ENCODE peak calls at places on chromosomes 16 and 17, in seven cellular contexts. N is LoVo; D is stimulated activated CD4-positive, alpha-beta T cell treated with anti-CD3 and anti-CD28 coated beads, Interleukin-15, amount 100 ng/mL, for 24 hours; U is lower leg skin; F is heart left ventricle; C is cardiac septum; B is T-helper 2 cell. A is an unnamed sample.
A peak's percentile ranks its signal among the peaks of the same experiment; 100 is the strongest.

GRCh38 chr16:82660078-82660645 is 33.4 kb downstream of the CDH13 start:
- DNase-seq in F (no peak), B (peak; percentile 17), N (no peak), C (no peak), U (no peak), D (peak; percentile 55), A (no peak)

GRCh38 chr16:77974883-77975282 is 47.5 kb upstream of the CLEC3A start:
- DNase-seq in D (no peak), C (no peak), U (no peak), F (no peak), B (no peak), N (no peak), A (no peak)

GRCh38 chr17:60863892-60864673 is 186.4 kb downstream of the BCAS3 start:
- DNase-seq in U (no peak), B (no peak), C (no peak), N (no peak), D (no peak), F (no peak), A (no peak)

GRCh38 chr17:34117332-34117731 is 137.8 kb upstream of the CCL2 start:
- DNase-seq in F (no peak), D (no peak), B (no peak), U (peak; percentile 45), N (no peak), C (no peak), A (no peak)

GRCh38 chr16:24045641-24046040 is 209.9 kb downstream of the PRKCB start:
- DNase-seq in U (no peak), N (no peak), C (no peak), F (no peak), B (no peak), D (no peak), A (no peak)

GRCh38 chr16:81066700-81067099 is 10.3 kb downstream of the C16orf46 start:
- DNase-seq in C (no peak), N (no peak), D (no peak), U (no peak), F (no peak), B (no peak), A (no peak)

GRCh38 chr16:35296962-35297653 is 1837.7 kb downstream of the TP53TG3F start:
- DNase-seq in D (no peak), F (no peak), N (no peak), U (peak; percentile 17), C (no peak), B (no peak), A (no peak)

GRCh38 chr16:84085774-84086173 is 31.0 kb downstream of the MBTPS1 start:
- DNase-seq in C (no peak), U (no peak), F (no peak), B (no peak), N (no peak), D (no peak), A (no peak)

GRCh38 chr16:55641430-55642056 is 14.2 kb upstream of the SLC6A2 start:
- DNase-seq in B (no peak), D (no peak), U (no peak), C (no peak), F (no peak), N (no peak), A (no peak)

GRCh38 chr16:10921536-10922327 is 20.5 kb downstream of the DEXI start:
- DNase-seq in D (no peak), N (no peak), F (no peak), C (no peak), B (no peak), U (no peak), A (no peak)

A was measured in chondrocyte.